ENCODE peak calls at places on chromosome 20, in six cellular contexts. M is activated CD8-positive, alpha-beta T cell treated with anti-CD3 and anti-CD28 coated beads, Interleukin-2, amount 10 ng/mL, durations not matched to agents 7 days and 5 days; P is GM10248; Z is endothelial cell; C is NAMALWA; J is H9. W is an unnamed sample.

GRCh38 chr20:62818592-62819493 is 2.0 kb downstream of the COL9A3 start:
- DNase-seq in M (no peak), C (no peak), J (no peak), P (no peak), Z (no peak), W (peak)

GRCh38 chr20:20410678-20411077 is 42.8 kb downstream of the INSM1 start:
- DNase-seq in J (peak), C (no peak), M (no peak), Z (peak), P (no peak), W (no peak)

GRCh38 chr20:42173440-42173839 is 555.3 kb upstream of the CHD6 start:
- DNase-seq in C (no peak), Z (no peak), M (no peak), P (no peak), J (no peak), W (no peak)

GRCh38 chr20:34891166-34892062 is 15.0 kb downstream of the ACSS2 start:
- DNase-seq in Z (no peak), J (no peak), M (no peak), P (no peak), C (no peak), W (no peak)

GRCh38 chr20:50366270-50367103 is 143.7 kb upstream of the PTPN1 start:
- DNase-seq in P (no peak), M (peak), C (peak), J (no peak), Z (no peak), W (peak)

GRCh38 chr20:35871311-35871771 is 83.0 kb downstream of the SCAND1 start:
- DNase-seq in P (no peak), C (no peak), J (no peak), M (no peak), Z (no peak), W (no peak)

GRCh38 chr20:23149623-23150279 is 63.6 kb upstream of the CD93 start:
- DNase-seq in P (no peak), C (no peak), Z (no peak), M (no peak), J (peak), W (peak)

GRCh38 chr20:24672181-24672880 is 202.9 kb downstream of the SYNDIG1 start:
- DNase-seq in Z (no peak), M (no peak), J (no peak), P (no peak), C (no peak), W (no peak)

GRCh38 chr20:64069614-64070243 is 6.7 kb downstream of the TCEA2 start:
- DNase-seq in M (no peak), C (no peak), J (peak), P (peak), Z (peak), W (no peak)

GRCh38 chr20:6812530-6812929 is 45.0 kb downstream of the BMP2 start:
- DNase-seq in P (no peak), C (no peak), M (no peak), Z (no peak), J (no peak), W (no peak)

GRCh38 chr20:45456632-45457031 is 12.9 kb upstream of the WFDC2 start:
- DNase-seq in P (peak), J (peak), M (peak), C (peak), Z (peak), W (peak)

GRCh38 chr20:46253391-46253790 is 54.9 kb downstream of the CDH22 start:
- DNase-seq in Z (peak), J (peak), C (no peak), M (no peak), P (no peak), W (peak)

GRCh38 chr20:11045412-11046175 is 371.8 kb upstream of the JAG1 start:
- DNase-seq in C (no peak), M (no peak), P (no peak), Z (no peak), J (no peak), W (no peak)

GRCh38 chr20:57326667-57327455 is 2.7 kb upstream of the SPO11 start:
- DNase-seq in M (peak), J (peak), Z (no peak), C (peak), P (no peak), W (peak)

GRCh38 chr20:8073024-8073832 is 53.7 kb upstream of the TMX4 start:
- DNase-seq in Z (no peak), M (no peak), J (no peak), P (no peak), C (no peak), W (no peak)

GRCh38 chr20:8018928-8019177 is 708 bp downstream of the TMX4 start:
- DNase-seq in P (no peak), J (no peak), Z (no peak), M (no peak), C (no peak), W (no peak)

GRCh38 chr20:16292227-16292626 is 281.0 kb downstream of the KIF16B start:
- DNase-seq in Z (no peak), M (no peak), J (no peak), P (no peak), C (no peak), W (no peak)

GRCh38 chr20:57514273-57514751 is 10.6 kb downstream of the CTCFL start:
- DNase-seq in J (peak), M (peak), C (peak), P (peak), Z (peak), W (peak)

GRCh38 chr20:9290331-9290730 is 221.4 kb downstream of the PLCB4 start:
- DNase-seq in M (no peak), Z (no peak), C (no peak), P (no peak), J (no peak), W (no peak)

GRCh38 chr20:57596358-57596757 is 23.9 kb downstream of the ZBP1 start:
- DNase-seq in M (no peak), C (no peak), Z (no peak), J (no peak), P (no peak), W (no peak)

GRCh38 chr20:63775096-63775978 is 35.8 kb downstream of the SLC2A4RG start:
- DNase-seq in J (peak), M (peak), C (peak), P (no peak), Z (peak), W (no peak)

GRCh38 chr20:17969884-17970409 is 1.1 kb downstream of the MGME1 start:
- DNase-seq in P (peak), Z (peak), J (no peak), C (peak), M (peak), W (peak)

GRCh38 chr20:24634855-24635254 is 165.4 kb downstream of the SYNDIG1 start:
- DNase-seq in P (no peak), M (no peak), J (peak), Z (no peak), C (no peak), W (no peak)

GRCh38 chr20:42483694-42484303 is 705.9 kb downstream of the PTPRT start:
- DNase-seq in J (peak), Z (no peak), C (peak), M (no peak), P (no peak), W (peak)